ENCODE peak calls at places on chromosomes 5 and 9, in six cellular contexts. N is CD8-positive, alpha-beta memory T cell; C is adipocyte; V is IMR-90; R is left ventricle myocardium inferior; L is adrenal gland. X is an unnamed sample.
A peak's percentile ranks its signal among the peaks of the same experiment; 100 is the strongest.

GRCh38 chr5:134097221-134097620 is 17.3 kb upstream of the TCF7 start:
- DNase-seq in N (no peak), C (no peak), V (no peak), L (no peak), R (no peak), X (no peak)

GRCh38 chr5:107979272-107979671 is 308.5 kb upstream of the EFNA5 start:
- DNase-seq in N (no peak), C (no peak), R (no peak), V (peak; percentile 14), L (no peak), X (no peak)

GRCh38 chr9:94819161-94819677 is 92.7 kb downstream of the AOPEP start:
- DNase-seq in R (peak; percentile 40), C (no peak), N (no peak), L (peak; percentile 22), V (no peak), X (no peak)

GRCh38 chr5:88765798-88766197 is 117.2 kb downstream of the MEF2C start:
- DNase-seq in V (no peak), L (no peak), N (no peak), C (no peak), R (no peak), X (no peak)

GRCh38 chr5:92652735-92653134 is 928.3 kb downstream of the NR2F1-AS1 start:
- DNase-seq in V (peak; percentile 71), R (no peak), N (no peak), C (peak; percentile 90), L (no peak), X (no peak)

GRCh38 chr5:55544341-55544740 is 9.6 kb upstream of the PLPP1 start:
- DNase-seq in N (no peak), L (no peak), V (peak; percentile 14), C (peak; percentile 27), R (no peak), X (no peak)

GRCh38 chr9:110797611-110798010 is 129.0 kb downstream of the MUSK start:
- DNase-seq in R (no peak), N (no peak), L (no peak), C (peak; percentile 70), V (peak; percentile 95), X (no peak)

GRCh38 chr5:141664733-141665461 is 13.7 kb upstream of the FCHSD1 start:
- DNase-seq in L (peak; percentile 71), V (peak; percentile 58), N (peak; percentile 56), C (peak; percentile 83), R (peak; percentile 76), X (peak; percentile 77)

GRCh38 chr9:129834489-129835127 is 467 bp downstream of the C9orf78 start:
- DNase-seq in L (no peak), N (peak; percentile 36), R (no peak), C (no peak), V (no peak), X (no peak)

GRCh38 chr5:131068893-131069643 is 96.0 kb downstream of the HINT1 start:
- DNase-seq in L (no peak), V (no peak), N (peak; percentile 26), R (no peak), C (peak; percentile 27), X (peak; percentile 2)

GRCh38 chr5:127858116-127858784 is 155.1 kb downstream of the CCDC192 start:
- DNase-seq in C (no peak), N (no peak), L (no peak), R (no peak), V (no peak), X (no peak)

GRCh38 chr9:92947268-92948031 is at the start of gene FGD3:
- DNase-seq in V (no peak), R (no peak), L (no peak), N (peak; percentile 33), C (peak; percentile 29), X (peak; percentile 33)

GRCh38 chr5:15926586-15926985 is 253.0 kb downstream of the MARCHF11 start:
- DNase-seq in N (no peak), R (no peak), L (no peak), C (peak; percentile 41), V (peak; percentile 79), X (no peak)

GRCh38 chr9:75964431-75964830 is 74.0 kb downstream of the PCSK5 start:
- DNase-seq in R (no peak), N (no peak), L (no peak), V (no peak), C (no peak), X (no peak)

GRCh38 chr5:58891072-58891970 is 308.4 kb downstream of the RAB3C start:
- DNase-seq in R (peak; percentile 71), C (peak; percentile 82), L (peak; percentile 84), N (peak; percentile 29), V (peak; percentile 81), X (peak; percentile 61)

GRCh38 chr9:133426011-133426410 is 3.8 kb downstream of the ADAMTS13 start:
- DNase-seq in N (no peak), L (no peak), R (no peak), C (no peak), V (no peak), X (no peak)

GRCh38 chr5:111223086-111223789 is 946 bp upstream of the CAMK4 start:
- DNase-seq in R (no peak), N (no peak), L (no peak), V (no peak), C (no peak), X (no peak)

GRCh38 chr5:2136728-2137333 is 254.1 kb upstream of the IRX4 start:
- DNase-seq in R (no peak), N (no peak), V (no peak), C (no peak), L (no peak), X (no peak)

GRCh38 chr5:125750538-125751186 is 672.5 kb upstream of the GRAMD2B start:
- DNase-seq in N (no peak), V (no peak), C (no peak), R (no peak), L (no peak), X (no peak)

GRCh38 chr9:13020141-13020540 is 245.3 kb downstream of the LURAP1L start:
- DNase-seq in C (peak; percentile 65), L (no peak), V (no peak), R (no peak), N (no peak), X (no peak)

GRCh38 chr5:73940026-73940425 is 314.0 kb downstream of the ARHGEF28 start:
- DNase-seq in R (no peak), N (no peak), V (peak; percentile 23), L (no peak), C (peak; percentile 18), X (no peak)

GRCh38 chr9:25658587-25658986 is 19.7 kb downstream of the TUSC1 start:
- DNase-seq in R (no peak), V (no peak), L (no peak), C (no peak), N (no peak), X (no peak)

GRCh38 chr5:135236951-135237791 is 161.9 kb downstream of the MACROH2A1 start:
- DNase-seq in N (no peak), V (no peak), L (peak; percentile 24), C (no peak), R (peak; percentile 27), X (no peak)

GRCh38 chr5:92795633-92796032 is 785.4 kb downstream of the NR2F1-AS1 start:
- DNase-seq in C (no peak), V (no peak), N (no peak), R (no peak), L (no peak), X (no peak)

GRCh38 chr9:133247632-133248031 is 27.4 kb downstream of the ABO start:
- DNase-seq in C (no peak), N (no peak), L (no peak), R (no peak), V (no peak), X (no peak)

GRCh38 chr5:3605298-3606010 is 9.8 kb downstream of the IRX1 start:
- DNase-seq in C (no peak), L (no peak), N (no peak), V (no peak), R (no peak), X (no peak)

GRCh38 chr5:42908086-42908485 is 96.4 kb upstream of the SELENOP start:
- DNase-seq in V (no peak), L (no peak), R (no peak), C (no peak), N (no peak), X (no peak)

GRCh38 chr9:99142275-99142674 is 37.4 kb downstream of the TGFBR1 start:
- DNase-seq in C (no peak), N (no peak), V (no peak), L (no peak), R (no peak), X (no peak)

GRCh38 chr5:39117401-39117800 is 43.2 kb upstream of the RICTOR start:
- DNase-seq in V (peak; percentile 58), C (no peak), R (no peak), N (no peak), L (no peak), X (no peak)

GRCh38 chr5:40626834-40627233 is 52.9 kb upstream of the PTGER4 start:
- DNase-seq in C (no peak), R (no peak), V (no peak), N (no peak), L (no peak), X (no peak)

GRCh38 chr5:40622463-40623252 is 57.1 kb upstream of the PTGER4 start:
- DNase-seq in R (no peak), C (no peak), V (no peak), L (no peak), N (no peak), X (no peak)

GRCh38 chr5:40619406-40619805 is 60.3 kb upstream of the PTGER4 start:
- DNase-seq in C (peak; percentile 12), N (no peak), R (no peak), L (no peak), V (no peak), X (no peak)

GRCh38 chr5:40627708-40628107 is 52.0 kb upstream of the PTGER4 start:
- DNase-seq in V (peak; percentile 35), L (no peak), N (no peak), C (peak; percentile 17), R (no peak), X (no peak)

GRCh38 chr5:40623480-40624420 is 56.0 kb upstream of the PTGER4 start:
- DNase-seq in R (no peak), V (no peak), L (no peak), C (no peak), N (no peak), X (no peak)
- H3K4me3 ChIP-seq in R (no peak overlapping the region), V (no peak overlapping the region), L (no peak overlapping the region), C (no peak overlapping the region), N (no peak overlapping the region), X (no peak overlapping the region)

GRCh38 chr9:125460883-125461475 is 199.4 kb downstream of the GAPVD1 start:
- DNase-seq in R (no peak), C (no peak), N (no peak), L (no peak), V (peak; percentile 93), X (no peak)
- H3K4me1 ChIP-seq in R (peaks cover 10% of the 10 kb centered on the region), C (peaks cover 22% of the 10 kb centered on the region), N (no peaks in the 10 kb centered on the region), L (peaks cover 9% of the 10 kb centered on the region), V (peaks cover 15% of the 10 kb centered on the region), X (peaks cover 5% of the 10 kb centered on the region)

GRCh38 chr5:6228257-6229250 is 149.8 kb downstream of the MED10 start:
- DNase-seq in N (no peak), V (no peak), L (no peak), C (no peak), R (no peak), X (no peak)
- H3K4me3 ChIP-seq in N (no peak overlapping the region), V (no peak overlapping the region), L (no peak overlapping the region), C (no peak overlapping the region), R (no peak overlapping the region), X (no peak overlapping the region)

DNA sequence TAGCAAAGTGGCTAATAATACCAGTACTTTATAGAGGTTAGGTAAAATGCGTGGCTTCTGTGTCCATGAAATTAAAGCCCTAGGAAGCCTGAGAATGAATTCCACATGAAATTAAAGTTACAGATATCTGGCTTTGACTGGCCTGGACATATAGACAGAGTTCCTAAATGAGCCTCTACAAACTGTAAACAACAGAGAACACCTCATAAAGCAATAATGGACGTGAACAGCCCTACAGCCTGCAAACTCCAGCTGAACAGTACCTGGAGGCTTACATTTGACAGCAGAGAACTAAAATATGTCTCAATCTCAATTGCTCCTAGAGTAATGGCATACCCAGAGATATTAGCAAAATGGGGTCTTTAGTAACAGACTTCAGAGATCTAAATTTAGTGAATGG is 28.7 kb downstream of the GOLPH3 start:
- DNase-seq in L (no peak), N (no peak), C (no peak), R (no peak), V (no peak), X (no peak)
- H3K4me1 ChIP-seq in L (peaks cover 64% of the 10 kb centered on the region), N (peaks cover 22% of the 10 kb centered on the region), C (peaks cover 54% of the 10 kb centered on the region), R (peaks cover 72% of the 10 kb centered on the region), V (peaks cover 14% of the 10 kb centered on the region), X (peaks cover 41% of the 10 kb centered on the region)

X was measured in thyroid gland.